ENCODE peak calls at places on chromosomes 4 and X, in five cellular contexts. J is stimulated activated CD4-positive, alpha-beta T cell treated with anti-CD3 and anti-CD28 coated beads, Interleukin-4, amount 100 ng/mL, for 48 hours; M is HT1080; G is NCI-H1105 treated with DMSO at 0.1 percent for 48 hours; P is EL. O is an unnamed sample.

GRCh38 chr4:20017035-20017434 is 234.7 kb upstream of the SLIT2 start:
- DNase-seq in M (no peak), G (no peak), P (peak), J (no peak), O (no peak)

GRCh38 chr4:54016504-54016903 is 47.9 kb downstream of the CHIC2 start:
- DNase-seq in P (no peak), J (no peak), G (peak), M (no peak), O (no peak)

GRCh38 chrX:154411981-154412340 is 622 bp downstream of the TAFAZZIN start:
- DNase-seq in M (peak), P (peak), J (no peak), G (peak), O (peak)

GRCh38 chr4:165009493-165010227 is 22.1 kb upstream of the TRIM60 start:
- DNase-seq in J (no peak), P (no peak), M (peak), G (no peak), O (no peak)

GRCh38 chrX:24231169-24231568 is 81.6 kb downstream of the ZFX start:
- DNase-seq in J (no peak), M (peak), G (no peak), P (peak), O (no peak)

GRCh38 chr4:11746734-11747133 is 318.0 kb upstream of the HS3ST1 start:
- DNase-seq in P (no peak), G (no peak), M (no peak), J (no peak), O (no peak)

GRCh38 chr4:1207603-1208265 is 35.4 kb upstream of the SPON2 start:
- DNase-seq in P (peak), J (no peak), G (no peak), M (no peak), O (no peak)

GRCh38 chr4:38493068-38493467 is 170.9 kb upstream of the KLF3 start:
- DNase-seq in J (no peak), M (no peak), G (no peak), P (no peak), O (no peak)

GRCh38 chrX:39017062-39017461 is 215.8 kb downstream of the MID1IP1 start:
- DNase-seq in J (no peak), M (peak), P (no peak), G (no peak), O (no peak)

GRCh38 chr4:14827111-14827510 is 175.2 kb upstream of the CPEB2 start:
- DNase-seq in G (no peak), M (peak), P (peak), J (no peak), O (no peak)

O was measured in HL-60.